ENCODE peak calls at places on chromosomes 11 and 22, in five cellular contexts. C is tibial nerve, S is kidney, X is sigmoid colon, E is mammary epithelial cell. F is an unnamed sample.
A peak's percentile ranks its signal among the peaks of the same experiment; 100 is the strongest.

GRCh38 chr11:32259641-32260081 is 168.8 kb downstream of the RCN1 start:
- DNase-seq in C (no peak), S (no peak), X (no peak), E (peak; percentile 14), F (no peak)

GRCh38 chr11:45085657-45086501 is 60.6 kb upstream of the PRDM11 start:
- DNase-seq in C (no peak), S (peak; percentile 38), X (no peak), E (no peak), F (no peak)

GRCh38 chr22:27226666-27227065 is 569.3 kb downstream of the MIAT start:
- DNase-seq in C (no peak), S (no peak), X (no peak), E (no peak), F (no peak)

GRCh38 chr22:19765477-19766234 is 5.1 kb downstream of the TBX1 start:
- DNase-seq in C (no peak), S (no peak), X (no peak), E (no peak), F (no peak)

GRCh38 chr11:61963282-61964057 is 4.0 kb downstream of the FTH1 start:
- DNase-seq in C (no peak), S (peak; percentile 59), X (peak; percentile 72), E (peak; percentile 78), F (no peak)

GRCh38 chr22:32661737-32662586 is 139.5 kb upstream of the TIMP3 start:
- DNase-seq in C (no peak), S (no peak), X (no peak), E (no peak), F (no peak)

GRCh38 chr11:61587541-61587941 is 6.7 kb upstream of the SYT7 start:
- DNase-seq in C (no peak), S (no peak), X (peak; percentile 79), E (no peak), F (no peak)

GRCh38 chr11:2533642-2534115 is 88.9 kb downstream of the KCNQ1 start:
- DNase-seq in C (peak; percentile 66), S (peak; percentile 90), X (peak; percentile 86), E (peak; percentile 80), F (no peak)

GRCh38 chr11:80720295-80720694 is 1279.5 kb upstream of the TENM4 start:
- DNase-seq in C (no peak), S (no peak), X (no peak), E (no peak), F (no peak)

GRCh38 chr11:65491614-65492386 is 7.0 kb upstream of the MALAT1 start:
- DNase-seq in C (peak; percentile 81), S (peak; percentile 95), X (peak; percentile 94), E (peak; percentile 88), F (no peak)

GRCh38 chr11:36057372-36058045 is 113.6 kb downstream of the LDLRAD3 start:
- DNase-seq in C (no peak), S (no peak), X (peak; percentile 83), E (no peak), F (no peak)

GRCh38 chr11:108147150-108147549 is 25.8 kb downstream of the ACAT1 start:
- DNase-seq in C (no peak), S (no peak), X (no peak), E (no peak), F (no peak)

GRCh38 chr11:107545101-107545514 is 20.4 kb downstream of the ALKBH8 start:
- DNase-seq in C (no peak), S (no peak), X (no peak), E (peak; percentile 94), F (no peak)

GRCh38 chr11:1077417-1078119 is 2.9 kb downstream of the MUC2 start:
- DNase-seq in C (no peak), S (peak; percentile 48), X (peak; percentile 40), E (no peak), F (no peak)

GRCh38 chr22:38760477-38761201 is 4.8 kb upstream of the SUN2 start:
- DNase-seq in C (no peak), S (no peak), X (no peak), E (no peak), F (no peak)

GRCh38 chr11:9120659-9121350 is 29.4 kb upstream of the SCUBE2 start:
- DNase-seq in C (no peak), S (no peak), X (no peak), E (no peak), F (peak; percentile 34)

GRCh38 chr11:66892926-66893325 is 36.1 kb downstream of the LRFN4 start:
- DNase-seq in C (no peak), S (no peak), X (no peak), E (no peak), F (no peak)

GRCh38 chr11:128227466-128227865 is 359.9 kb downstream of the ETS1 start:
- DNase-seq in C (no peak), S (no peak), X (no peak), E (no peak), F (no peak)

GRCh38 chr22:19723990-19724827 is 870 bp downstream of the GP1BB start:
- DNase-seq in C (no peak), S (no peak), X (no peak), E (no peak), F (no peak)

GRCh38 chr22:26977741-26978140 is 320.4 kb downstream of the MIAT start:
- DNase-seq in C (no peak), S (no peak), X (no peak), E (peak; percentile 1), F (no peak)

GRCh38 chr11:23205156-23205871 is 345.0 kb upstream of the CCDC179 start:
- DNase-seq in C (no peak), S (no peak), X (no peak), E (peak; percentile 6), F (no peak)

GRCh38 chr11:62543680-62544444 is 2.7 kb downstream of the AHNAK start:
- DNase-seq in C (no peak), S (peak; percentile 74), X (peak; percentile 69), E (no peak), F (no peak)

GRCh38 chr22:28801845-28802594 is 1.7 kb upstream of the XBP1 start:
- DNase-seq in C (no peak), S (peak; percentile 44), X (no peak), E (no peak), F (no peak)
- H3K4me3 ChIP-seq in C (peak overlapping the region; percentile 52), S (peak overlapping the region; percentile 12), X (peak overlapping the region; percentile 79), E (no peak overlapping the region), F (peak overlapping the region; percentile 100)

DNA sequence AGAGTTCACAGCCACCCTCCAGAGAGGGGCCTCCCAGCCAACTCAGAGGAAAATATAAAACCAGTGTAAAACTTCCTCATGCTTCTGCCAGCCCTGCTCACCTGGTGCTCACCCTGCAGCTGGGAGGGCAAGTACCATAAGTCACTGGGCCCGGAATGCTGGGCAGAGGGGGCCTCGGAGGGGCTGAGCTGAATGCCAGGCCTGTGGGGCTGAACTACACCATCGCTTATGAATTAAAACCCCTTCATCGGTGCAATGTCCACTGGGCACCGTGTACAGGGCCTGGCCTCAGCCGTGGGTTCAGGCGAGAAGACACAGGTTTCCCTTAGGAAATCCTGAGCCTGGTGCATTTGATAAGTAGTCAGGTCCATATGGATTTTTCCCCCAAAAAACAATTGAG is 828.6 kb downstream of the TBC1D22A start:
- DNase-seq in C (no peak), S (no peak), X (peak; percentile 34), E (no peak), F (no peak)
- H3K9me3 ChIP-seq in C (no peaks in the 10 kb centered on the region), S (no peaks in the 10 kb centered on the region), X (no peaks in the 10 kb centered on the region), E (peaks cover 47% of the 10 kb centered on the region), F (no peaks in the 10 kb centered on the region)

GRCh38 chr11:72814139-72814830 is at the start of gene ATG16L2:
- DNase-seq in C (peak; percentile 53), S (peak; percentile 95), X (peak; percentile 93), E (peak; percentile 89), F (no peak)
- H3K4me1 ChIP-seq in C (peaks cover 51% of the 10 kb centered on the region), S (peaks cover 12% of the 10 kb centered on the region), X (peaks cover 36% of the 10 kb centered on the region), E (peaks cover 22% of the 10 kb centered on the region), F (peaks cover 59% of the 10 kb centered on the region)

GRCh38 chr11:46364056-46364455 is 16.8 kb downstream of the DGKZ start:
- DNase-seq in C (no peak), S (no peak), X (no peak), E (no peak), F (no peak)
- H3K4me3 ChIP-seq in C (no peak overlapping the region), S (no peak overlapping the region), X (no peak overlapping the region), E (no peak overlapping the region), F (no peak overlapping the region)

GRCh38 chr11:74871037-74871436 is 77.9 kb downstream of the XRRA1 start:
- DNase-seq in C (no peak), S (no peak), X (no peak), E (no peak), F (no peak)
- H3K9me3 ChIP-seq in C (peaks cover 100% of the 10 kb centered on the region), S (peaks cover 72% of the 10 kb centered on the region), X (peaks cover 64% of the 10 kb centered on the region), E (peaks cover 9% of the 10 kb centered on the region), F (peaks cover 79% of the 10 kb centered on the region)

GRCh38 chr11:12411806-12412727 is 34.7 kb downstream of the PARVA start:
- DNase-seq in C (peak; percentile 41), S (peak; percentile 79), X (peak; percentile 95), E (peak; percentile 86), F (peak; percentile 92)

GRCh38 chr11:12411395-12411794 is 34.0 kb downstream of the PARVA start:
- DNase-seq in C (no peak), S (no peak), X (no peak), E (no peak), F (no peak)

GRCh38 chr11:12410006-12410728 is 32.8 kb downstream of the PARVA start:
- DNase-seq in C (no peak), S (peak; percentile 66), X (peak; percentile 92), E (peak; percentile 50), F (peak; percentile 91)

GRCh38 chr11:12408156-12408770 is 30.9 kb downstream of the PARVA start:
- DNase-seq in C (no peak), S (no peak), X (no peak), E (no peak), F (peak; percentile 53)

DNA sequence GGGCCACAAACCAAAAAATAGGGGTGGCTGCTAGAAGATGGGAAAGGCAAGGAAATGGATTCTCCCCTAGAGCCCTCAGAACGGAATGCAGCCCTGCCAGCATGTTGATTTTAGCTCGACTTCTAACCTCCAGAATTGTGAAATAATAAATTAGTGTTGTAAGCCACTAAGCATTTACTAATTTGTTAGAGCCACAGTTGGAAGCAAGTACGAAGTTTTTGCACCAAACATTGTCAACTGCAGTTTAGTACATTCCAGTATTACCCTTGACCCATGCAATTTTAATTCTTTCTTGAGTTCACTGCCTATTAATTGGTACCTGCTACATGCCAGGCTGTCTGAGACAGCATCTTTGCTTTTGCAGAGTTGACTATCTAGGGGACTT is 32.2 kb downstream of the PARVA start:
- DNase-seq in C (no peak), S (no peak), X (no peak), E (no peak), F (peak; percentile 74)
- H3K4me1 ChIP-seq in C (peaks cover 78% of the 10 kb centered on the region), S (peaks cover 11% of the 10 kb centered on the region), X (peaks cover 91% of the 10 kb centered on the region), E (peaks cover 45% of the 10 kb centered on the region), F (peaks cover 74% of the 10 kb centered on the region)

DNA sequence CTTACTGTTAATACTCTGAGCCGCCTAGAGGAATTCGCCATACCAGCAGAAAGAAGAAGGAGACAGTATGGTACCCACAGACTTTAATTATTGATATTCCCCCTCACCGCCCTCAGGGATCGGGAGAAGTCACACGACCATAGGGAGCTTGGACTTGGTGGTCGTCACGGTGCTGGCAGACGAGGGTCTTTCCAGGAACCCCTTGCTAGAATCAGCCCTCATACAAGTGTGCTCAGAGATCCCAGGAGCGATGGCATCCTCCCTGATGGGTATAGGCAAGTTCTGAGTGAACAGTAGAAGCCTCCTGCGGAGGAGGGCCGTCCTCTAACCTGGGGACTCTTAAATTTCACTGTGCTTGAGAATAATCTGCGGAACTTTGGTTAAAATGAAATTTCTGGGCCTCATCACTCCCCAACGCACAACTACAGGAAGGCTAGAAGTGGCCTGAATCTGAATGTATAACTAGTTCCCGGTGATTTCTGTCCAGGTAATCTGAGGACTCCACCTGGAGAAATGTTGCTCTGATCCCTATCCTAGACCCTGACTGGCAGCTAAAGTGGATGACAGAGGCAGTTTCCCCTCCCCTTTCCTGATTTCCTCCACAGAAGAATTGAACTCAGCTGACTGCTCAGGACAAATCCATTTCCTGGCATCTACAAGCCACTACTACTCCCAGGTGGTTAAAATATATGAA is 4.5 kb downstream of the VSIG2 start:
- DNase-seq in C (no peak), S (no peak), X (no peak), E (no peak), F (no peak)
- H3K4me3 ChIP-seq in C (no peak overlapping the region), S (no peak overlapping the region), X (no peak overlapping the region), E (no peak overlapping the region), F (no peak overlapping the region)